ENCODE peak calls at places on chromosomes 12 and 14, in five cellular contexts. P is CD8-positive, alpha-beta T cell; N is thyroid gland; W is small intestine; E is lower lobe of right lung. Q is an unnamed sample. For H3K4me1, the result is how much of the 10 kb centered on the place peaks cover.

GRCh38 chr14:32430326-32430725 is 101.2 kb downstream of the AKAP6 start:
- DNase-seq in P (no peak), N (no peak), W (no peak), E (no peak), Q (no peak)

GRCh38 chr14:101074124-101075024 is 170.9 kb upstream of the RTL1 start:
- DNase-seq in P (no peak), N (no peak), W (no peak), E (no peak), Q (no peak)

GRCh38 chr14:96084796-96085195 is 45.6 kb downstream of the C14orf132 start:
- DNase-seq in P (no peak), N (no peak), W (no peak), E (no peak), Q (no peak)

GRCh38 chr12:27478949-27479348 is 32.4 kb downstream of the SMCO2 start:
- DNase-seq in P (no peak), N (no peak), W (no peak), E (no peak), Q (no peak)

GRCh38 chr14:51512321-51512720 is 139.4 kb upstream of the FRMD6 start:
- DNase-seq in P (no peak), N (no peak), W (no peak), E (no peak), Q (no peak)

GRCh38 chr14:99194136-99194535 is 77.9 kb downstream of the BCL11B start:
- DNase-seq in P (no peak), N (no peak), W (no peak), E (no peak), Q (no peak)

GRCh38 chr14:30656190-30656632 is 34.1 kb downstream of the SCFD1 start:
- DNase-seq in P (no peak), N (peak), W (peak), E (no peak), Q (peak)

GRCh38 chr12:117292688-117293087 is 68.7 kb downstream of the NOS1 start:
- DNase-seq in P (no peak), N (no peak), W (no peak), E (no peak), Q (no peak)

GRCh38 chr14:102873131-102873530 is 49.3 kb upstream of the AMN start:
- DNase-seq in P (no peak), N (peak), W (peak), E (no peak), Q (no peak)

GRCh38 chr12:20493924-20494323 is 125.6 kb downstream of the PDE3A start:
- DNase-seq in P (no peak), N (no peak), W (no peak), E (no peak), Q (no peak)

GRCh38 chr12:65756956-65757511 is 67.2 kb upstream of the HMGA2 start:
- DNase-seq in P (no peak), N (no peak), W (no peak), E (no peak), Q (no peak)

GRCh38 chr14:26389646-26390508 is 208.0 kb downstream of the NOVA1 start:
- DNase-seq in P (no peak), N (no peak), W (no peak), E (no peak), Q (no peak)

GRCh38 chr12:131761638-131762037 is 50.7 kb downstream of the SFSWAP start:
- DNase-seq in P (no peak), N (no peak), W (no peak), E (no peak), Q (no peak)

GRCh38 chr14:40122978-40123648 is 690.9 kb upstream of the FBXO33 start:
- DNase-seq in P (no peak), N (no peak), W (no peak), E (no peak), Q (no peak)

GRCh38 chr12:121970901-121971300 is 50.8 kb upstream of the BCL7A start:
- DNase-seq in P (no peak), N (no peak), W (no peak), E (no peak), Q (no peak)

GRCh38 chr12:19518209-19518608 is 78.9 kb downstream of the AEBP2 start:
- DNase-seq in P (no peak), N (no peak), W (no peak), E (no peak), Q (no peak)

GRCh38 chr12:81440001-81440400 is 319.1 kb downstream of the PPFIA2 start:
- DNase-seq in P (no peak), N (no peak), W (no peak), E (no peak), Q (no peak)

GRCh38 chr12:41634096-41634495 is 446.0 kb downstream of the PDZRN4 start:
- DNase-seq in P (no peak), N (no peak), W (no peak), E (no peak), Q (no peak)

GRCh38 chr12:18323159-18323558 is 61.8 kb downstream of the PIK3C2G start:
- DNase-seq in P (no peak), N (no peak), W (no peak), E (no peak), Q (no peak)

GRCh38 chr12:123115409-123116111 is 35.3 kb downstream of the PITPNM2 start:
- DNase-seq in P (no peak), N (peak), W (no peak), E (no peak), Q (no peak)

GRCh38 chr14:99524804-99525698 is 43.8 kb downstream of the CCNK start:
- DNase-seq in P (peak), N (no peak), W (peak), E (no peak), Q (peak)

GRCh38 chr14:57692671-57693070 is 173.2 kb downstream of the SLC35F4 start:
- DNase-seq in P (no peak), N (no peak), W (peak), E (no peak), Q (no peak)

GRCh38 chr12:132106921-132107320 is 37.2 kb downstream of the DDX51 start:
- DNase-seq in P (no peak), N (no peak), W (no peak), E (no peak), Q (no peak)

GRCh38 chr14:103930051-103930604 is 1.9 kb downstream of the TDRD9 start:
- DNase-seq in P (no peak), N (no peak), W (no peak), E (no peak), Q (no peak)

GRCh38 chr14:103935102-103935501 is 6.8 kb downstream of the TDRD9 start:
- DNase-seq in P (no peak), N (no peak), W (no peak), E (no peak), Q (no peak)

GRCh38 chr14:103928011-103928890 is at the start of gene TDRD9:
- DNase-seq in P (no peak), N (peak), W (no peak), E (no peak), Q (no peak)

GRCh38 chr14:103931422-103931821 is 3.2 kb downstream of the TDRD9 start:
- DNase-seq in P (no peak), N (no peak), W (no peak), E (no peak), Q (no peak)

DNA sequence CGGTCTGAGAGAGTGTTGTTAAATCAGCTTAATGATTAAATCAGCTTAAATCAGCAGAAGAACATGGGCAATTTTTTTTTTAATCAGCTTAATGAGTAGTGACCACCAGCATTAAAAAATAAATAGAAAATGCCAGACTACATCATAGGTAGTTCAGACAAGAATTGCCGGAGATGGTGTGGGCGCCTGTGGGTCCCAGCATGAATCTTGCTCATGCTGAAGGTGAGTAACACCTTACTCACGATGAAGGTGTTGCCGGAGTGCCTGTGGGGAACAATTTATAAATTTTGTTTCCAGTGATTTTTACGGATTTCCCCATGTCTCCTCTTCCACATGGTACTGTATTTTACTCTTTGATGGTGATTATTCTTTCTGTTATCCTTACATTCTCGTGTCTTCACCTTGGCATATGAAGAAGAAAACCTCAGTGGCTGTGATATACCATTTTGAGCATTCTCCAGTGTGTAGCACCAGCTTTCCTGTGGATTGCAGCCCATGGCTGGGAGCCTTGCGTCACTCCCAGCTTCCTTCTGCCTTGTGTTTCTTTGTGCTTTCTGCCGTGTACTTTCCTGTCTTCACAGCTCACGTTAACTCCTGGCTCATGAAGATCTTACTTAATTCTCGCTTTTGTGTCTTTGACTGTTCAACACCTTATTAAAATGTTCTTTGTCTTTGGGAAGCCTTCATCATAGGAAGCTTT is 4.7 kb downstream of the TDRD9 start:
- DNase-seq in P (no peak), N (no peak), W (no peak), E (no peak), Q (no peak)
- H3K4me3 ChIP-seq in P (no peak), N (no peak), W (no peak), E (no peak), Q (no peak)

GRCh38 chr12:70709022-70709421 is 71.8 kb upstream of the PTPRB start:
- DNase-seq in P (no peak), N (no peak), W (no peak), E (no peak), Q (no peak)
- H3K4me1 ChIP-seq in P (under half), N (under half), W (under half), E (under half), Q (under half)

GRCh38 chr14:21023817-21024667 is 819 bp downstream of the NDRG2 start:
- DNase-seq in P (no peak), N (no peak), W (peak), E (no peak), Q (peak)

GRCh38 chr14:21026988-21027315 is 2.1 kb upstream of the NDRG2 start:
- DNase-seq in P (no peak), N (no peak), W (no peak), E (no peak), Q (no peak)

GRCh38 chr14:21026251-21026987 is 1.6 kb upstream of the NDRG2 start:
- DNase-seq in P (no peak), N (no peak), W (no peak), E (no peak), Q (no peak)

GRCh38 chr14:21024668-21025373 is at the start of gene NDRG2:
- DNase-seq in P (peak), N (peak), W (peak), E (peak), Q (peak)

DNA sequence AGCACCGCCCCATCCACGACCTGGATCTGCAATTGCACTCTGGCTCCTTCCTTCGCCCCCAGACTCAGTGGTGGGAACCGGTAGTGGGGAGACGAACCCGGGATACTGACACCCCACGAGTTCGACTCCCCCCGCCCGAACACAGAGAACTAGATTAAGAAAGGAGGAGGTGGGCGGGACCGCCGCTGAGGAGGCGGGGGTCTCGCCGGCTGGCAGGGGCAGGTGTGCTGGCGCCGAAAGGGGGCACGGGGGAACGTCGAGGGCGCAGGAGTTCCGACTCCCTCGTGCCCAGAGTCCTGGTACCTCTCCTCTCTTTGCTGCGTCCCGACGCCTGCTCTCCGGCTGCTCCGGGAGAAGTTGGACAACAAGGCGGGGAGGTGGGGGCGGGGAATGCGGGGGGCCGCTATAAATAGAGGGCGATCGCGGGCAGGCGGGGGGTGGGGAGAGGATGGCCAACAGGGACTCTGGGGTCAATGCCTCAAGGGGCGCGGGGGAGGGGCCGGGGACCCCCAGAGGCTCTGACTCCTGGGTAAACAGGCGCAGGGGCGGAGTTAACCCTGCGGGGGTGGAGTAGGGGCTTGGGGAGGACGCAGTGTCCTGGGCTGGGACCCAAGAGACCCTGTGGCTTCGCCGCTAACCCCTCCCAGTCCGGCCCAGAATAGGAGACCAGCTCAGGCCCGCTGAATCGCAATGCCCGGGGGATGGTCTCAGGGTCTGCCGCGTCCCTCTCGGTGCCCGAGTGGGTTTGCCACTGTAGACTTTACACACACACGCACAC is 702 bp upstream of the NDRG2 start:
- DNase-seq in P (no peak), N (peak), W (no peak), E (peak), Q (peak)
- H3K4me3 ChIP-seq in P (peak), N (peak), W (peak), E (peak), Q (peak)

GRCh38 chr12:47999816-48000215 is 4.5 kb downstream of the COL2A1 start:
- DNase-seq in P (no peak), N (no peak), W (no peak), E (no peak), Q (no peak)

GRCh38 chr12:48002179-48002601 is 2.1 kb downstream of the COL2A1 start:
- DNase-seq in P (no peak), N (no peak), W (no peak), E (no peak), Q (no peak)

GRCh38 chr12:48001426-48002178 is 2.7 kb downstream of the COL2A1 start:
- DNase-seq in P (no peak), N (peak), W (peak), E (no peak), Q (no peak)

GRCh38 chr12:48002773-48003218 is 1.5 kb downstream of the COL2A1 start:
- DNase-seq in P (no peak), N (peak), W (no peak), E (no peak), Q (no peak)

DNA sequence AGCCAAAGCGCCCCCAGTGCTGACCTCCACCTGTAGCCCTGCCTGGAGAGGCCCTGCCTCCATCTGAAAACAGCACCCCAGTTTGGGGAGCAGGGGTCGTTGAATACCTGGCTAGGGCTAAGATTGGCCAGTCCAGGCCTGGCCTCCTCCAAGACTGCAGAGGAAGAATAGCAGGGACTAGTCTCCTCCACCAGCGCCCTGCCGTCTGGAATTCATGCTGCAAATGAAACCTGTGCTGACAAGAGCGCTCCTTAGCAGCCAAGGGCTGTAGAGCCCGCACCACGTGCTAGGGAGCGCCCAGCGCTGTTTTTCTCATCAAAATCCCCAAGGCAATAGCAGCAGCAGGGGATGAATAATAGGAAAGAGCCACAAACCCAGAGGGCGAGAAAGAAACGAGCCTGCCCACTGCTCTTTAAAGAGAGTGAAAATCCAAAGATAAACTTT is 3.4 kb downstream of the COL2A1 start:
- DNase-seq in P (no peak), N (peak), W (no peak), E (no peak), Q (no peak)
- H3K4me1 ChIP-seq in P (under half), N (under half), W (under half), E (under half), Q (under half)

DNA sequence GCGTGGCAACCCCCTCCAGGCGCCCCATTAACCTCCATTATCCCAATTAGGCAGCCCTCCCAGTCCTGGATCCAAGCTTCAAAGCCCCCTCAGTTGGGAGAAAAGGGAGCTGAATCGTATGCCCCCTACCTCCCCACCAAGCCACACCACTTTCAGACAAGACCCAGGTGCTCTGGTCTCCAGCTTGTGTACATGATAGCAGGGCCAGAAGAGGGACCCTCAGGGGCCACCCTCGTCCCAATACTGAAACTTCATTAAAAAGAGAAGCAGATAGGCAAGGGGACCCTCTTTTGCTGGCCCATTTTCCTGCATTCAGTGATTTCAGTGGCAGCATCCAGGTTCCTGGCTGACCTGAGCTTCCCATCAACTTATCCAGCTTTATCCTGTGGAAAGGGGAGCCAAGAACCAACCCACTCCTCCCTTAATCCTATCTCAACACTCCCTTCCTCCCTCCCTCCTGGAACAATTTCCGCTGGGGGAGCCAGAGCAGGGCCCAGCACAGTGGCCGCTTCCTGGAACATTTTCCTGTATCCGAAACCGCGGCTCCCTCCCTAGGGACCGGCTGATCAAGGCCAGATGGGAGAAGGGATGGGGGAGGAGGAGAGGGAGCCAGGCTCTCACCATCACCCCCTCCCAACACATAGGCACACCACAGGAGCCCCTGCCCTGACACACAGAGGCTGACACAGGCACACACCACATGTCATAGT is 9.5 kb upstream of the SP7 start:
- DNase-seq in P (no peak), N (peak), W (no peak), E (no peak), Q (no peak)
- H3K4me3 ChIP-seq in P (peak), N (peak), W (peak), E (peak), Q (peak)

GRCh38 chr12:57329219-57329618 is 78.2 kb upstream of the STAC3 start:
- DNase-seq in P (no peak), N (no peak), W (no peak), E (no peak), Q (no peak)
- H3K4me1 ChIP-seq in P (under half), N (under half), W (under half), E (under half), Q (under half)

GRCh38 chr12:63808631-63809030 is 28.9 kb downstream of the RXYLT1 start:
- DNase-seq in P (no peak), N (no peak), W (no peak), E (no peak), Q (no peak)
- H3K4me3 ChIP-seq in P (no peak), N (no peak), W (no peak), E (no peak), Q (no peak)

DNA sequence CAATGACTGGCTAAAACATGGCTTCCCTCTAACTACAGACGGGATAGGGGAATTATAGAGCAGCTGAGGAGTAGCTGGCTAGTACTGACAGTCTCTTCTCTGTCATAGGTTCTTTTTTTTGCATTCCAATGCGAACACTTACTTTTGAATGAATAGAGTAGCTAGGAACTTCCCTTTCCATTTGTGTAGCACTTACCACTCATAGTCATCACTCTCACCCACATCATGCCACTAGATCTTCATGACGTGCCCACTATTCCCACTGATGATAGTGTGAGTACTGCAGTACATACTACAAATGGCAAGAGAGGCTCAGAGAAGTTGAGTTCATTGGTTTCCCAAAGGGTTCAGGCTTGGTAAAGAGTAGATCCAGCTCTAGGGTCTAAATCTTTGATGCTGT is 143.9 kb upstream of the HIF1A start:
- DNase-seq in P (no peak), N (no peak), W (no peak), E (no peak), Q (no peak)
- H3K4me1 ChIP-seq in P (under half), N (under half), W (under half), E (under half), Q (under half)

GRCh38 chr12:102957339-102958050 is at the start of gene ASCL1:
- DNase-seq in P (no peak), N (no peak), W (no peak), E (no peak), Q (no peak)

GRCh38 chr12:102954143-102954542 is 3.3 kb upstream of the ASCL1 start:
- DNase-seq in P (no peak), N (no peak), W (no peak), E (no peak), Q (no peak)

GRCh38 chr12:102956738-102957338 is 636 bp upstream of the ASCL1 start:
- DNase-seq in P (no peak), N (no peak), W (no peak), E (no peak), Q (no peak)

GRCh38 chr12:102958073-102958829 is 777 bp downstream of the ASCL1 start:
- DNase-seq in P (no peak), N (peak), W (no peak), E (no peak), Q (peak)

GRCh38 chr12:102955926-102956737 is 1.3 kb upstream of the ASCL1 start:
- DNase-seq in P (no peak), N (no peak), W (no peak), E (no peak), Q (no peak)
- H3K4me3 ChIP-seq in P (no peak), N (peak), W (no peak), E (no peak), Q (no peak)

Q was measured in naive thymus-derived CD4-positive, alpha-beta T cell.